ENCODE peak calls at places on chromosomes 11 and 22, in six cellular contexts. R, T, F, P, L and X are unnamed samples.

GRCh38 chr11:8746575-8746974 is 64.0 kb downstream of the RPL27A start:
- DNase-seq in T (no peak), P (no peak), F (no peak), R (no peak), L (no peak), X (no peak)

GRCh38 chr11:44446341-44446712 is 119.1 kb upstream of the CD82 start:
- DNase-seq in R (no peak), T (no peak), L (no peak), F (no peak), P (no peak), X (no peak)

GRCh38 chr22:17167486-17167885 is 8.4 kb upstream of the HDHD5 start:
- DNase-seq in F (no peak), L (no peak), R (no peak), T (no peak), P (no peak), X (no peak)

GRCh38 chr11:94658888-94659287 is 91.7 kb downstream of the PIWIL4 start:
- DNase-seq in R (no peak), P (no peak), T (no peak), L (no peak), F (no peak), X (no peak)

GRCh38 chr22:20087319-20088262 is 7.5 kb downstream of the DGCR8 start:
- DNase-seq in L (no peak), P (no peak), T (no peak), F (no peak), R (no peak), X (no peak)

GRCh38 chr22:22546490-22546889 is 12.6 kb downstream of the PRAME start:
- DNase-seq in L (peak; percentile 4), R (no peak), P (peak; percentile 31), T (no peak), F (no peak), X (no peak)

GRCh38 chr11:104573431-104573830 is 324.8 kb downstream of the CASP12 start:
- DNase-seq in F (no peak), L (peak; percentile 40), P (no peak), T (no peak), R (no peak), X (no peak)

GRCh38 chr11:119783466-119784400 is 54.7 kb upstream of the NECTIN1 start:
- DNase-seq in R (no peak), T (no peak), P (no peak), F (no peak), L (peak; percentile 24), X (no peak)

GRCh38 chr11:76329983-76330382 is 50.9 kb downstream of the THAP12 start:
- DNase-seq in T (no peak), F (no peak), L (no peak), R (no peak), P (no peak), X (no peak)

GRCh38 chr22:28902490-28902889 is 19.1 kb downstream of the ZNRF3 start:
- DNase-seq in F (no peak), L (no peak), P (no peak), T (no peak), R (no peak), X (no peak)

GRCh38 chr22:46415816-46416536 is 80.5 kb downstream of the TRMU start:
- DNase-seq in F (no peak), L (peak; percentile 64), P (no peak), T (no peak), R (no peak), X (no peak)

GRCh38 chr22:29343313-29343805 is 27.9 kb upstream of the RASL10A start:
- DNase-seq in R (no peak), F (no peak), L (peak; percentile 78), P (no peak), T (no peak), X (peak; percentile 63)

GRCh38 chr11:130645164-130645859 is 196.9 kb downstream of the ADAMTS15 start:
- DNase-seq in R (no peak), T (no peak), L (no peak), P (no peak), F (no peak), X (no peak)

GRCh38 chr11:16936643-16937042 is 77.6 kb downstream of the PLEKHA7 start:
- DNase-seq in L (no peak), R (no peak), T (no peak), P (no peak), F (no peak), X (no peak)

GRCh38 chr22:46967445-46968358 is 205.3 kb downstream of the TBC1D22A start:
- DNase-seq in L (no peak), F (no peak), T (no peak), P (no peak), R (no peak), X (no peak)

GRCh38 chr22:32752868-32753520 is 48.5 kb upstream of the TIMP3 start:
- DNase-seq in P (no peak), F (no peak), T (no peak), R (no peak), L (no peak), X (no peak)

GRCh38 chr11:702731-703461 is 3.1 kb upstream of the EPS8L2 start:
- DNase-seq in R (no peak), L (no peak), P (no peak), T (no peak), F (peak; percentile 74), X (no peak)

GRCh38 chr22:24040946-24041345 is 29.8 kb downstream of the CABIN1 start:
- DNase-seq in L (no peak), T (no peak), F (no peak), R (no peak), P (no peak), X (no peak)

GRCh38 chr11:34405079-34405858 is 33.5 kb upstream of the CAT start:
- DNase-seq in P (no peak), R (no peak), L (peak; percentile 71), T (peak; percentile 11), F (no peak), X (peak; percentile 2)

GRCh38 chr11:5476184-5476819 is 12.2 kb upstream of the OR52D1 start:
- DNase-seq in P (no peak), R (peak; percentile 38), F (peak; percentile 61), T (peak; percentile 65), L (peak; percentile 57), X (peak; percentile 30)

GRCh38 chr11:75463106-75463774 is 30.2 kb upstream of the KLHL35 start:
- DNase-seq in F (no peak), P (no peak), T (no peak), R (no peak), L (no peak), X (no peak)

GRCh38 chr22:49647346-49648026 is 180.2 kb downstream of the BRD1 start:
- DNase-seq in T (no peak), F (no peak), P (no peak), L (no peak), R (no peak), X (no peak)

GRCh38 chr11:102534261-102534872 is 3.8 kb upstream of the MMP7 start:
- DNase-seq in F (no peak), R (no peak), T (no peak), P (no peak), L (no peak), X (no peak)
- TF ChIP-seq CTCF in F (no peak), R (peak; percentile 50), T (no peak), P (no peak), L (peak; percentile 35), X (peak; percentile 46)

GRCh38 chr22:38739300-38740055 is 16.3 kb downstream of the SUN2 start:
- DNase-seq in F (no peak), T (no peak), R (no peak), L (no peak), P (no peak), X (no peak)
- TF ChIP-seq CTCF in F (no peak), T (no peak), R (no peak), L (no peak), P (no peak), X (no peak)

GRCh38 chr22:45242778-45243191 is 2.1 kb upstream of the KIAA0930 start:
- DNase-seq in L (no peak), T (no peak), R (no peak), F (no peak), P (no peak), X (no peak)
- TF ChIP-seq CTCF in L (no peak), T (no peak), R (no peak), F (no peak), P (no peak), X (peak; percentile 41)

DNA sequence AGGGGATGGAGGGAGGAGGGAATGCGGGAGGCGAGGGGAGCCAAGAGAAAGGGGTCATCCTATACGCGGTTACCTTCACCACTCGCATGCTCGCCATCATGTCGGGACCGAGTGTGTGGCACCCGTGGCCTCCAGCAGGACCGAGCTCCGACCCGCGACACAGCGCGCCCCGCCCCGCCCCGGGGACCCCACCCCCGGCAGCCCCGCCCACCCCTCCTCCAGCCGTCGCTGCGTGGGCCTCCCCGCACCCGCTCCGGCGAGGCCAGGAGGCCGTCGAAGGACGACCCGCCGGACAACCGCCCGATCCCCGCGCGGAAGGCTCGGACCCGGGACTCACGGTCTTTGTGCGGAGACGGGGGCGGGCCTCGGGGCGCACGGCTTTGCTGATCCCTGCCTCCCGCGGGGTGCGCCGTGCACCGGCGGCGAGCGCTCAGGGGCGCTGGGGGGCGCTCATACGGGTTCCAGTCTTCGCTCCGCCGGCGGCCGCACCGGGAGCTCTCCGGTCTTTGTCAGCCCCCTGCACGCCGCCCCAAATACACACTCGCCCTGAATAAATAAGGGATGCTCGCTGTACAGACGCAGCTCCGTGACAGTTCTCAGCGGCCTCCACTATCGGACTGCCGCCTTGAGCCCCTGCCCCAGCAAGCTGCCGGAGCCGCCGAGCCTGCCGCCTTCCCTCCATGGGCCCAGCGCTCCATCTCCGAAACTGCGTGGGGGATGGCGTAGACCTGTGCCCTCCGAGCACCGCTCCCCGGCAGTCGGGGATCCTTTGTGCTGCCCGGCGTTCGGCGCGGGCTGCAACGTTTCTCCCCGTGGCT is at the start of gene UBE2L6:
- DNase-seq in T (peak; percentile 85), R (no peak), L (peak; percentile 18), P (peak; percentile 33), F (peak; percentile 93), X (peak; percentile 5)
- TF ChIP-seq CTCF in T (peak; percentile 69), R (no peak), L (peak; percentile 18), P (peak; percentile 91), F (no peak), X (no peak)

GRCh38 chr22:37726240-37726887 is 29.5 kb downstream of the TRIOBP start:
- DNase-seq in R (no peak), T (no peak), L (peak; percentile 50), P (no peak), F (no peak), X (no peak)
- TF ChIP-seq CTCF in R (no peak), T (no peak), L (peak; percentile 41), P (no peak), F (no peak), X (peak; percentile 50)

DNA sequence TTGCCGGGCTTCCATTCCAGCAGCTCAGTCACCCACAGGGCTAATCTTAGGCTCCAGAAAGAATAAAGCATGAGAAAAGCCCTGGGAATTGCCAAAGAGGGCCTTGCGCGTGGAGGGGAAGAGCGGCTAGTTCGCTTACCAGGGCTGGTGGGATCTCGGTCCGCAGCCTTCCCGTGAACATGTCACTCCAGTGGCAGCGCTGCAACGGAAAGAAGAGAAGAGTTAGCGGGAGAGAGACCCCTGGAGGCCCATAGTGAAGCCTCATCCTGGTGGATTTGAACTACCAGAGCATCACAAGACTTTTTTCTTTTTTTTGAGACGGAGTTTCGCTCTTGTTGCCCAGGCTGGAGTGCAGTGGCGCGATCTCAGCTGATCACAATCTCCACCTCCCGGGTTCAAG is 18.0 kb downstream of the RANGAP1 start:
- DNase-seq in F (no peak), P (no peak), T (no peak), R (no peak), L (no peak), X (no peak)
- TF ChIP-seq CTCF in F (no peak), P (no peak), T (no peak), R (no peak), L (no peak), X (no peak)